ENCODE peak calls at places on chromosome 19, in four cellular contexts. T is sigmoid colon, F is AG04450, P is heart right ventricle. E is an unnamed sample.

GRCh38 chr19:42601811-42602443 is 7.2 kb upstream of the CEACAM8 start:
- DNase-seq in P (peak), F (no peak), T (no peak), E (peak)

GRCh38 chr19:34075661-34076091 is 96.6 kb upstream of the LSM14A start:
- DNase-seq in F (no peak), P (no peak), T (no peak), E (peak)

GRCh38 chr19:6044056-6044805 is 66.1 kb downstream of the RFX2 start:
- DNase-seq in T (no peak), F (no peak), P (no peak), E (no peak)

GRCh38 chr19:7348587-7349230 is at the start of gene ARHGEF18:
- DNase-seq in P (no peak), T (peak), F (no peak), E (no peak)

GRCh38 chr19:39177736-39178135 is 19.0 kb upstream of the NCCRP1 start:
- DNase-seq in F (no peak), T (no peak), P (no peak), E (no peak)

GRCh38 chr19:58361900-58362271 is 665 bp downstream of the ZNF497 start:
- DNase-seq in F (no peak), P (peak), T (no peak), E (no peak)

GRCh38 chr19:22438011-22438410 is 15.9 kb upstream of the ZNF98 start:
- DNase-seq in T (no peak), P (no peak), F (no peak), E (no peak)

GRCh38 chr19:18223860-18224524 is 2.2 kb downstream of the PDE4C start:
- DNase-seq in T (peak), P (peak), F (no peak), E (no peak)

GRCh38 chr19:39428309-39429112 is 7.2 kb downstream of the RPS16 start:
- DNase-seq in P (peak), F (peak), T (peak), E (peak)

GRCh38 chr19:10112895-10113591 is 1.6 kb downstream of the P2RY11 start:
- DNase-seq in F (no peak), P (no peak), T (no peak), E (no peak)

GRCh38 chr19:9806781-9807180 is 12.1 kb downstream of the FBXL12 start:
- DNase-seq in P (no peak), T (no peak), F (no peak), E (no peak)

GRCh38 chr19:10604460-10604980 is 17.4 kb upstream of the AP1M2 start:
- DNase-seq in F (no peak), P (peak), T (no peak), E (no peak)

GRCh38 chr19:23436944-23437343 is 41.7 kb upstream of the ZNF91 start:
- DNase-seq in T (no peak), P (no peak), F (no peak), E (no peak)

GRCh38 chr19:1076951-1077350 is 10.0 kb downstream of the ARHGAP45 start:
- DNase-seq in P (peak), F (no peak), T (no peak), E (no peak)

GRCh38 chr19:33302974-33303790 is 848 bp upstream of the CEBPA start:
- DNase-seq in P (no peak), F (no peak), T (peak), E (peak)

GRCh38 chr19:860481-861098 is 1.1 kb downstream of the CFD start:
- DNase-seq in F (peak), P (no peak), T (peak), E (no peak)

GRCh38 chr19:44112802-44113137 is 429 bp upstream of the ZNF225 start:
- DNase-seq in F (no peak), T (no peak), P (no peak), E (no peak)

GRCh38 chr19:23542562-23542961 is 144.4 kb downstream of the ZNF675 start:
- DNase-seq in F (no peak), P (no peak), T (no peak), E (no peak)

GRCh38 chr19:489418-490196 is 6.7 kb upstream of the MADCAM1 start:
- DNase-seq in P (no peak), T (no peak), F (no peak), E (no peak)

GRCh38 chr19:45103625-45104319 is 10.8 kb downstream of the PPP1R37 start:
- DNase-seq in T (no peak), F (no peak), P (peak), E (no peak)

GRCh38 chr19:3725640-3726310 is 17.6 kb downstream of the TJP3 start:
- DNase-seq in T (no peak), P (no peak), F (no peak), E (no peak)

GRCh38 chr19:19334989-19335344 is 14.3 kb downstream of the MAU2 start:
- DNase-seq in P (no peak), T (peak), F (no peak), E (no peak)

GRCh38 chr19:44111910-44112463 is 1.2 kb upstream of the ZNF225 start:
- DNase-seq in T (no peak), F (peak), P (no peak), E (peak)

GRCh38 chr19:6875218-6875617 is 12.2 kb upstream of the ADGRE1 start:
- DNase-seq in P (no peak), F (no peak), T (no peak), E (no peak)

GRCh38 chr19:44668985-44669764 is 2.1 kb upstream of the CEACAM19 start:
- DNase-seq in P (no peak), F (no peak), T (no peak), E (no peak)

GRCh38 chr19:2507109-2507508 is 31.2 kb downstream of the GADD45B start:
- DNase-seq in F (no peak), P (no peak), T (no peak), E (peak)

GRCh38 chr19:36775768-36776167 is 3.2 kb upstream of the ZNF850 start:
- DNase-seq in P (peak), T (no peak), F (no peak), E (no peak)

GRCh38 chr19:48133094-48133493 is 22.5 kb upstream of the PLA2G4C start:
- DNase-seq in F (no peak), T (no peak), P (no peak), E (no peak)
- H3K27ac ChIP-seq in F (no peak), T (no peak), P (no peak), E (no peak)

DNA sequence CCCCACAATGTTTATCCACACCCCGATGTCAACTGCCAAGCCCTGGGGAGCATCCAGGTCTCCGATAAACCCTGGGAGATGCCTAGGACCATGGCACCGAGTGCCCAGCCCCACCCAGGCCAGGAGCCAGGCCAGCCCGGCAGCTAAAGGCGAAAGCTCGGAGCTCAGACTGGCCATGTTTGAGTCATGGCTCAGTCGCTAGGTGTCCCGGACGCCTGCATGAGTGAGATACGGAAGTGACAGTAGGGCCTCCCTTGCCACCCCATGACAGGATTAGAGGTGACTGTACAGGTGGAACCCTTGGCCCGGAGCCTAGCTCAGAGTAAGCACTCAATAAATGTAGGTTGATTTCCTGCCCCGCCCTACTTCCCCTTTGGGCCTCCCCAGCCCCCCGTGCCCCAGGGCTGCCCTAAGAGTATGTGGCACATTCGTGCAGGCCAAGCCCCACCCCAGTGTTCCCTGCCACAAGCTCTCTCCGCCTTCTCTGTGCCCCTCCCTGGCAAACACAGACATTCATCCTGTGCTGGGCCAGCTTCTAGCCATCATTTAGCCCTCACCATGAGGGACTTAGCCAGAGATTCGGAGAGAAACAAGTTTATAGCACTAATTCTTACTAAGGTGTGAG is 5.8 kb upstream of the TPM4 start:
- DNase-seq in F (no peak), T (peak), P (peak), E (no peak)
- H3K4me3 ChIP-seq in F (peak), T (peak), P (no peak), E (no peak)

GRCh38 chr19:13241321-13242104 is 91.3 kb downstream of the IER2 start:
- DNase-seq in T (no peak), P (no peak), F (no peak), E (no peak)
- TF ChIP-seq CTCF in T (no peak), P (no peak), F (no peak), E (peak)

GRCh38 chr19:46521241-46521640 is 25.6 kb upstream of the PNMA8B start:
- DNase-seq in F (no peak), T (no peak), P (no peak), E (no peak)

GRCh38 chr19:46520616-46521015 is 24.9 kb upstream of the PNMA8B start:
- DNase-seq in P (no peak), T (no peak), F (no peak), E (no peak)

GRCh38 chr19:46528601-46529447 is 33.2 kb upstream of the PNMA8B start:
- DNase-seq in T (no peak), P (no peak), F (no peak), E (no peak)

GRCh38 chr19:46529622-46530451 is 34.2 kb upstream of the PNMA8B start:
- DNase-seq in F (no peak), P (peak), T (peak), E (peak)

GRCh38 chr19:46524272-46524671 is 28.6 kb upstream of the PNMA8B start:
- DNase-seq in F (no peak), P (no peak), T (no peak), E (no peak)
- H3K27ac ChIP-seq in F (no peak), P (no peak), T (no peak), E (no peak)

GRCh38 chr19:5036733-5037681 is 68.1 kb downstream of the KDM4B start:
- DNase-seq in T (peak), P (peak), F (no peak), E (peak)
- H3K4me3 ChIP-seq in T (peak), P (peak), F (peak), E (peak)